ENCODE peak calls at places on chromosomes 3 and 15, in four cellular contexts. One of them, this sample, is unnamed.

GRCh38 chr3:108438542-108438941 is 71.9 kb downstream of the MYH15 start:
- DNase-seq in foreskin keratinocyte: no peak
- DNase-seq in fibroblast of pulmonary artery: no peak
- DNase-seq in H4: no peak
- DNase-seq in this sample: no peak

GRCh38 chr15:37004981-37005735 is 95.2 kb downstream of the MEIS2 start:
- DNase-seq in foreskin keratinocyte: no peak
- DNase-seq in fibroblast of pulmonary artery: no peak
- DNase-seq in H4: no peak
- DNase-seq in this sample: no peak

GRCh38 chr3:194045919-194046318 is 90.0 kb upstream of the HES1 start:
- DNase-seq in foreskin keratinocyte: no peak
- DNase-seq in fibroblast of pulmonary artery: no peak
- DNase-seq in H4: no peak
- DNase-seq in this sample: no peak

GRCh38 chr3:141303481-141304223 is 64.7 kb upstream of the ZBTB38 start:
- DNase-seq in foreskin keratinocyte: peak
- DNase-seq in fibroblast of pulmonary artery: peak
- DNase-seq in H4: peak
- DNase-seq in this sample: peak

GRCh38 chr15:69557340-69558137 is 104.9 kb downstream of the RPLP1 start:
- DNase-seq in foreskin keratinocyte: peak
- DNase-seq in fibroblast of pulmonary artery: peak
- DNase-seq in H4: peak
- DNase-seq in this sample: peak

GRCh38 chr3:125207949-125208568 is 4.5 kb downstream of the SLC12A8 start:
- DNase-seq in foreskin keratinocyte: no peak
- DNase-seq in fibroblast of pulmonary artery: no peak
- DNase-seq in H4: no peak
- DNase-seq in this sample: peak

GRCh38 chr3:129460572-129460971 is 20.5 kb downstream of the IFT122 start:
- DNase-seq in foreskin keratinocyte: no peak
- DNase-seq in fibroblast of pulmonary artery: no peak
- DNase-seq in H4: no peak
- DNase-seq in this sample: no peak

GRCh38 chr3:175326041-175326440 is 466.9 kb downstream of the NAALADL2 start:
- DNase-seq in foreskin keratinocyte: no peak
- DNase-seq in fibroblast of pulmonary artery: no peak
- DNase-seq in H4: no peak
- DNase-seq in this sample: no peak

GRCh38 chr3:69407908-69408307 is 22.0 kb upstream of the FRMD4B start:
- DNase-seq in foreskin keratinocyte: no peak
- DNase-seq in fibroblast of pulmonary artery: no peak
- DNase-seq in H4: no peak
- DNase-seq in this sample: no peak

GRCh38 chr3:55376753-55377347 is 110.3 kb downstream of the WNT5A start:
- DNase-seq in foreskin keratinocyte: no peak
- DNase-seq in fibroblast of pulmonary artery: no peak
- DNase-seq in H4: no peak
- DNase-seq in this sample: no peak

GRCh38 chr3:150248116-150248864 is 159.8 kb upstream of the TSC22D2 start:
- DNase-seq in foreskin keratinocyte: peak
- DNase-seq in fibroblast of pulmonary artery: peak
- DNase-seq in H4: peak
- DNase-seq in this sample: peak

GRCh38 chr3:16516695-16517481 is 3.4 kb upstream of the RFTN1 start:
- DNase-seq in foreskin keratinocyte: peak
- DNase-seq in fibroblast of pulmonary artery: peak
- DNase-seq in H4: peak
- DNase-seq in this sample: peak

GRCh38 chr3:189862385-189863023 is 231.3 kb downstream of the TP63 start:
- DNase-seq in foreskin keratinocyte: peak
- DNase-seq in fibroblast of pulmonary artery: peak
- DNase-seq in H4: peak
- DNase-seq in this sample: peak

GRCh38 chr3:172836390-172836997 is 86.0 kb downstream of the ECT2 start:
- DNase-seq in foreskin keratinocyte: peak
- DNase-seq in fibroblast of pulmonary artery: peak
- DNase-seq in H4: peak
- DNase-seq in this sample: peak

GRCh38 chr3:131033480-131034080 is 6.9 kb downstream of the NEK11 start:
- DNase-seq in foreskin keratinocyte: peak
- DNase-seq in fibroblast of pulmonary artery: peak
- DNase-seq in H4: peak
- DNase-seq in this sample: peak

GRCh38 chr3:16741890-16742289 is 136.7 kb upstream of the DAZL start:
- DNase-seq in foreskin keratinocyte: no peak
- DNase-seq in fibroblast of pulmonary artery: peak
- DNase-seq in H4: peak
- DNase-seq in this sample: peak

GRCh38 chr15:89409184-89409992 is 74.8 kb upstream of the POLG start:
- DNase-seq in foreskin keratinocyte: no peak
- DNase-seq in fibroblast of pulmonary artery: no peak
- DNase-seq in H4: no peak
- DNase-seq in this sample: no peak

GRCh38 chr15:87844031-87844430 is 412.5 kb downstream of the NTRK3 start:
- DNase-seq in foreskin keratinocyte: no peak
- DNase-seq in fibroblast of pulmonary artery: no peak
- DNase-seq in H4: no peak
- DNase-seq in this sample: no peak

GRCh38 chr3:47010050-47010712 is 30.7 kb downstream of the NBEAL2 start:
- DNase-seq in foreskin keratinocyte: no peak
- DNase-seq in fibroblast of pulmonary artery: no peak
- DNase-seq in H4: no peak
- DNase-seq in this sample: peak

GRCh38 chr3:49745986-49746385 is 22.2 kb upstream of the GMPPB start:
- DNase-seq in foreskin keratinocyte: peak
- DNase-seq in fibroblast of pulmonary artery: peak
- DNase-seq in H4: no peak
- DNase-seq in this sample: peak

GRCh38 chr3:129211772-129212171 is 28.1 kb upstream of the CNBP start:
- DNase-seq in foreskin keratinocyte: peak
- DNase-seq in fibroblast of pulmonary artery: peak
- DNase-seq in H4: peak
- DNase-seq in this sample: peak

GRCh38 chr3:112061152-112061551 is 25.0 kb upstream of the C3orf52 start:
- DNase-seq in foreskin keratinocyte: peak
- DNase-seq in fibroblast of pulmonary artery: peak
- DNase-seq in H4: no peak
- DNase-seq in this sample: peak

GRCh38 chr15:74988007-74988800 is 7.2 kb upstream of the SCAMP5 start:
- DNase-seq in foreskin keratinocyte: peak
- DNase-seq in fibroblast of pulmonary artery: peak
- DNase-seq in H4: peak
- DNase-seq in this sample: peak

GRCh38 chr3:13648060-13648743 is 99.3 kb downstream of the FBLN2 start:
- DNase-seq in foreskin keratinocyte: peak
- DNase-seq in fibroblast of pulmonary artery: peak
- DNase-seq in H4: peak
- DNase-seq in this sample: peak

GRCh38 chr15:31444844-31445243 is 118.2 kb downstream of the KLF13 start:
- DNase-seq in foreskin keratinocyte: no peak
- DNase-seq in fibroblast of pulmonary artery: no peak
- DNase-seq in H4: no peak
- DNase-seq in this sample: no peak

GRCh38 chr3:102229062-102229655 is 205.7 kb upstream of the ZPLD1 start:
- DNase-seq in foreskin keratinocyte: peak
- DNase-seq in fibroblast of pulmonary artery: peak
- DNase-seq in H4: peak
- DNase-seq in this sample: peak

GRCh38 chr3:78253860-78254259 is 1214.0 kb downstream of the ROBO2 start:
- DNase-seq in foreskin keratinocyte: no peak
- DNase-seq in fibroblast of pulmonary artery: no peak
- DNase-seq in H4: no peak
- DNase-seq in this sample: no peak

GRCh38 chr3:154040283-154040682 is 80.9 kb upstream of the ARHGEF26 start:
- DNase-seq in foreskin keratinocyte: peak
- DNase-seq in fibroblast of pulmonary artery: peak
- DNase-seq in H4: peak
- DNase-seq in this sample: peak

GRCh38 chr15:46111730-46112129 is 476.9 kb downstream of the SQOR start:
- DNase-seq in foreskin keratinocyte: no peak
- DNase-seq in fibroblast of pulmonary artery: no peak
- DNase-seq in H4: no peak
- DNase-seq in this sample: no peak

GRCh38 chr3:78812166-78812565 is 955.6 kb downstream of the ROBO1 start:
- DNase-seq in foreskin keratinocyte: no peak
- DNase-seq in fibroblast of pulmonary artery: no peak
- DNase-seq in H4: no peak
- DNase-seq in this sample: no peak

GRCh38 chr3:194476784-194477183 is 10.0 kb downstream of the ATP13A3 start:
- DNase-seq in foreskin keratinocyte: no peak
- DNase-seq in fibroblast of pulmonary artery: no peak
- DNase-seq in H4: no peak
- DNase-seq in this sample: no peak

GRCh38 chr3:632571-633170 is 436.1 kb downstream of the CHL1 start:
- DNase-seq in foreskin keratinocyte: peak
- DNase-seq in fibroblast of pulmonary artery: peak
- DNase-seq in H4: peak
- DNase-seq in this sample: peak

GRCh38 chr15:58081446-58081845 is 15.9 kb upstream of the ALDH1A2 start:
- DNase-seq in foreskin keratinocyte: no peak
- DNase-seq in fibroblast of pulmonary artery: no peak
- DNase-seq in H4: no peak
- DNase-seq in this sample: peak

GRCh38 chr15:90871097-90871715 is 2.8 kb downstream of the FURIN start:
- DNase-seq in foreskin keratinocyte: no peak
- DNase-seq in fibroblast of pulmonary artery: no peak
- DNase-seq in H4: no peak
- DNase-seq in this sample: no peak

GRCh38 chr15:49844390-49844789 is 223.5 kb downstream of the DTWD1 start:
- DNase-seq in foreskin keratinocyte: no peak
- DNase-seq in fibroblast of pulmonary artery: no peak
- DNase-seq in H4: no peak
- DNase-seq in this sample: no peak

GRCh38 chr15:88376574-88377174 is 90.5 kb downstream of the MRPL46 start:
- DNase-seq in foreskin keratinocyte: no peak
- DNase-seq in fibroblast of pulmonary artery: peak
- DNase-seq in H4: no peak
- DNase-seq in this sample: peak

This sample was measured in fibroblast of mammary gland.